ENCODE peak calls at places on chromosome X, in eight cellular contexts. I is Calu3, H is cardiac fibroblast, D is progenitor cell of endocrine pancreas, A is osteocyte, S is brain microvascular endothelial cell, M is foreskin fibroblast, G is MCF 10A. B is an unnamed sample.

GRCh38 chrX:14718403-14718802 is 154.5 kb downstream of the FANCB start:
- DNase-seq in I (no peak), H (no peak), D (no peak), A (no peak), S (peak), M (peak), G (no peak), B (no peak)

GRCh38 chrX:5936438-5936837 is 292.2 kb downstream of the NLGN4X start:
- DNase-seq in I (no peak), H (peak), D (no peak), A (no peak), S (no peak), M (peak), G (no peak), B (no peak)

GRCh38 chrX:102863735-102864134 is 73.3 kb upstream of the RAB40AL start:
- DNase-seq in I (peak), H (peak), D (peak), A (peak), S (peak), M (peak), G (peak), B (peak)

GRCh38 chrX:149521438-149521837 is 16.3 kb upstream of the IDS start:
- DNase-seq in I (no peak), H (no peak), D (no peak), A (no peak), S (no peak), M (no peak), G (no peak), B (no peak)

GRCh38 chrX:143378851-143379250 is 138.4 kb downstream of the SPANXN3 start:
- DNase-seq in I (no peak), H (peak), D (no peak), A (no peak), S (no peak), M (no peak), G (peak), B (no peak)

GRCh38 chrX:55210931-55211677 is 9.0 kb upstream of the PAGE5 start:
- DNase-seq in I (peak), H (no peak), D (no peak), A (no peak), S (no peak), M (no peak), G (no peak), B (no peak)

GRCh38 chrX:130714135-130714534 is 188.9 kb downstream of the ENOX2 start:
- DNase-seq in I (no peak), H (no peak), D (no peak), A (no peak), S (no peak), M (no peak), G (no peak), B (no peak)

GRCh38 chrX:106952988-106953387 is 32.8 kb downstream of the CLDN2 start:
- DNase-seq in I (no peak), H (peak), D (no peak), A (no peak), S (no peak), M (peak), G (peak), B (no peak)

GRCh38 chrX:134537179-134537945 is 77.4 kb downstream of the HPRT1 start:
- DNase-seq in I (no peak), H (peak), D (no peak), A (no peak), S (peak), M (peak), G (peak), B (no peak)

GRCh38 chrX:47595701-47596655 is 13.7 kb downstream of the TIMP1 start:
- DNase-seq in I (no peak), H (peak), D (no peak), A (peak), S (peak), M (peak), G (peak), B (no peak)

GRCh38 chrX:10239611-10240064 is 82.9 kb downstream of the CLCN4 start:
- DNase-seq in I (peak), H (peak), D (no peak), A (no peak), S (peak), M (peak), G (peak), B (no peak)

GRCh38 chrX:8484360-8484759 is 19.7 kb downstream of the VCX3B start:
- DNase-seq in I (no peak), H (no peak), D (no peak), A (no peak), S (no peak), M (no peak), G (no peak), B (no peak)

GRCh38 chrX:134459683-134460004 is 321 bp upstream of the HPRT1 start:
- DNase-seq in I (no peak), H (no peak), D (no peak), A (no peak), S (peak), M (no peak), G (peak), B (no peak)

GRCh38 chrX:70508296-70508911 is 63.8 kb downstream of the DLG3 start:
- DNase-seq in I (peak), H (peak), D (no peak), A (no peak), S (peak), M (peak), G (no peak), B (no peak)

GRCh38 chrX:80808160-80808735 is 1.4 kb downstream of the BRWD3 start:
- DNase-seq in I (peak), H (peak), D (peak), A (no peak), S (peak), M (peak), G (peak), B (peak)

GRCh38 chrX:115437841-115438240 is 123.1 kb upstream of the PLS3 start:
- DNase-seq in I (no peak), H (peak), D (no peak), A (no peak), S (no peak), M (no peak), G (no peak), B (no peak)

GRCh38 chrX:107826286-107827136 is 845 bp downstream of the MID2 start:
- DNase-seq in I (peak), H (peak), D (peak), A (peak), S (peak), M (peak), G (peak), B (peak)

GRCh38 chrX:112830540-112830939 is 10.1 kb downstream of the AMOT start:
- DNase-seq in I (no peak), H (no peak), D (no peak), A (no peak), S (no peak), M (no peak), G (peak), B (no peak)

GRCh38 chrX:102723456-102723855 is 2.9 kb downstream of the GPRASP3 start:
- DNase-seq in I (no peak), H (no peak), D (no peak), A (no peak), S (no peak), M (no peak), G (no peak), B (no peak)

GRCh38 chrX:107716816-107717700 is 58.5 kb downstream of the TSC22D3 start:
- DNase-seq in I (peak), H (peak), D (peak), A (peak), S (peak), M (peak), G (peak), B (peak)

GRCh38 chrX:14125451-14125850 is 95.8 kb upstream of the GEMIN8 start:
- DNase-seq in I (no peak), H (no peak), D (no peak), A (no peak), S (no peak), M (no peak), G (no peak), B (no peak)

GRCh38 chrX:13864264-13864663 is 47.4 kb upstream of the GPM6B start:
- DNase-seq in I (no peak), H (peak), D (no peak), A (no peak), S (peak), M (peak), G (no peak), B (no peak)

GRCh38 chrX:17291141-17291900 is 83.7 kb upstream of the NHS start:
- DNase-seq in I (no peak), H (no peak), D (no peak), A (no peak), S (no peak), M (no peak), G (no peak), B (no peak)

GRCh38 chrX:19791562-19791961 is 95.8 kb downstream of the SH3KBP1 start:
- DNase-seq in I (no peak), H (peak), D (no peak), A (no peak), S (peak), M (peak), G (peak), B (no peak)

GRCh38 chrX:1903380-1903935 is 288.6 kb downstream of the ASMT start:
- DNase-seq in I (no peak), H (peak), D (no peak), A (no peak), S (peak), M (no peak), G (peak), B (no peak)

GRCh38 chrX:109519001-109519400 is 17.6 kb upstream of the NXT2 start:
- DNase-seq in I (no peak), H (no peak), D (no peak), A (no peak), S (no peak), M (no peak), G (no peak), B (no peak)

GRCh38 chrX:21374163-21374993 is at the start of gene CNKSR2:
- DNase-seq in I (no peak), H (peak), D (peak), A (no peak), S (peak), M (peak), G (no peak), B (peak)

GRCh38 chrX:9899640-9900075 is 67.5 kb upstream of the CLDN34 start:
- DNase-seq in I (no peak), H (peak), D (no peak), A (no peak), S (peak), M (peak), G (no peak), B (no peak)

GRCh38 chrX:100447563-100448397 is 37.7 kb upstream of the PCDH19 start:
- DNase-seq in I (peak), H (peak), D (peak), A (no peak), S (peak), M (peak), G (peak), B (no peak)

GRCh38 chrX:55056820-55057690 is 17.8 kb upstream of the PAGE2B start:
- DNase-seq in I (no peak), H (peak), D (no peak), A (no peak), S (peak), M (peak), G (no peak), B (no peak)

GRCh38 chrX:40945366-40945713 is 139.9 kb upstream of the USP9X start:
- DNase-seq in I (peak), H (peak), D (no peak), A (no peak), S (peak), M (peak), G (peak), B (no peak)

GRCh38 chrX:152072236-152072635 is 66.1 kb downstream of the MAGEA10 start:
- DNase-seq in I (peak), H (peak), D (no peak), A (no peak), S (peak), M (peak), G (peak), B (no peak)

GRCh38 chrX:50680990-50681389 is 133.0 kb downstream of the SHROOM4 start:
- DNase-seq in I (peak), H (peak), D (no peak), A (no peak), S (no peak), M (no peak), G (peak), B (no peak)

GRCh38 chrX:147119088-147119487 is 304.5 kb upstream of the CXorf51A start:
- DNase-seq in I (no peak), H (no peak), D (no peak), A (no peak), S (no peak), M (no peak), G (no peak), B (no peak)

GRCh38 chrX:49257074-49257790 is 7.3 kb downstream of the FOXP3 start:
- DNase-seq in I (no peak), H (no peak), D (no peak), A (no peak), S (no peak), M (no peak), G (no peak), B (no peak)

GRCh38 chrX:123990602-123991001 is 29.1 kb downstream of the STAG2 start:
- DNase-seq in I (no peak), H (no peak), D (no peak), A (no peak), S (peak), M (no peak), G (no peak), B (no peak)

GRCh38 chrX:41616935-41617334 is 71.8 kb upstream of the GPR34 start:
- DNase-seq in I (no peak), H (no peak), D (no peak), A (no peak), S (no peak), M (no peak), G (no peak), B (no peak)

GRCh38 chrX:18996536-18996935 is 12.6 kb upstream of the PHKA2 start:
- DNase-seq in I (no peak), H (no peak), D (no peak), A (peak), S (no peak), M (no peak), G (no peak), B (no peak)

GRCh38 chrX:104195489-104196084 is 29.3 kb downstream of the FAM199X start:
- DNase-seq in I (peak), H (peak), D (no peak), A (no peak), S (peak), M (peak), G (peak), B (no peak)

GRCh38 chrX:138487866-138488265 is 223.7 kb downstream of the FGF13 start:
- DNase-seq in I (no peak), H (no peak), D (no peak), A (no peak), S (no peak), M (no peak), G (no peak), B (no peak)

GRCh38 chrX:116961872-116962582 is 499.3 kb upstream of the CT83 start:
- DNase-seq in I (no peak), H (no peak), D (no peak), A (no peak), S (no peak), M (peak), G (peak), B (no peak)
- TF ChIP-seq CTCF in I (no peak), H (no peak), D (peak), A (no peak), S (no peak), M (no peak), G (peak), B (no peak)

GRCh38 chrX:153794018-153794896 is at the start of the genes IDH3G and SSR4:
- DNase-seq in I (peak), H (peak), D (peak), A (peak), S (peak), M (peak), G (peak), B (peak)
- TF ChIP-seq CTCF in I (no peak), H (no peak), D (peak), A (peak), S (no peak), M (no peak), G (no peak), B (no peak)

GRCh38 chrX:53166103-53166502 is 58.9 kb downstream of the KDM5C start:
- DNase-seq in I (no peak), H (no peak), D (no peak), A (no peak), S (no peak), M (no peak), G (no peak), B (no peak)

GRCh38 chrX:53171356-53171755 is 53.7 kb downstream of the KDM5C start:
- DNase-seq in I (no peak), H (no peak), D (no peak), A (no peak), S (no peak), M (no peak), G (peak), B (no peak)
- TF ChIP-seq CTCF in I (no peak), H (no peak), D (no peak), A (no peak), S (peak), M (no peak), G (no peak), B (no peak)

GRCh38 chrX:72604705-72605104 is 32.1 kb upstream of the HDAC8 start:
- DNase-seq in I (no peak), H (no peak), D (no peak), A (no peak), S (no peak), M (no peak), G (no peak), B (no peak)

GRCh38 chrX:72604112-72604511 is 31.5 kb upstream of the HDAC8 start:
- DNase-seq in I (no peak), H (no peak), D (no peak), A (no peak), S (no peak), M (no peak), G (no peak), B (no peak)

GRCh38 chrX:72609313-72609712 is 36.7 kb upstream of the HDAC8 start:
- DNase-seq in I (peak), H (peak), D (no peak), A (no peak), S (no peak), M (peak), G (peak), B (no peak)
- TF ChIP-seq CTCF in I (peak), H (peak), D (peak), A (peak), S (peak), M (peak), G (peak), B (no peak)

DNA sequence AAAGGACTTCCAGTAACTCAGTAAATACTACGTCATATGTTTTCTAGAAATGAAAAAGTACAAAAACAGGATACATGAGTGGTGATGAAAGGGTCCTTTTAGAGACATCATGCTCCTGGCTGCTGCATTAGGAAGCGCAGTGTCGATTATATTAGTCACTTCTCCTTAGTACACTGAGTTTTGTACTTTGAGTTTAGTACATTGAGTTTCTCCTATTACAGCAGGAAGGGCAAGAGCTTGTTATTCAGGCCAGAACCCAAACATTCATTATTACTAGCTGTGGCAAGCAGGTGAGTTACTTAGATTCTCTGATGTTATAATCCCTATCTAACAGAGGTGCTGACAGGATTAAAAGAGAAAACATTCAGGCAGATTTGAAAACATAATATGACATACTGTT is 21.3 kb downstream of the RPGR start:
- DNase-seq in I (no peak), H (peak), D (no peak), A (no peak), S (no peak), M (peak), G (peak), B (no peak)
- TF ChIP-seq CTCF in I (no peak), H (peak), D (no peak), A (no peak), S (no peak), M (no peak), G (no peak), B (no peak)

DNA sequence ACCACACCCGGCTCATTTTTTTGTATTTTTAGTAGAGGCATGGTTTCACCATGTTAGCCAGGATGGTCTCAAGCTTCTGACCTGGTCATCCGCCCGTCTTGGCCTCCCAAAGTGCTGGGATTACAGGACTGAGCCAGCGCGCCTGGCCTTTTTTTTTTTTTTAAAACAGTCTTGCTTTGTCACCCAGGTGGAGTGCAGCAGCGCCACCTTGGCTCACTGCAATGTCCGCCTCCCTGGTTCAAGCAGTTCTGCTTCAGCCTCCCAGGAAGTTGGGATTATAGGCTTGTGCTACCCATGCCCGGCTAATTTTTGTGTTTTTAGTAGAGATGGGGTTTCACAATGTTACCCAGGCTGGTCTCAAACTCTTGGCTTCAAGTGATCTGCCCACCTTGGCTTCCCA is 28.9 kb downstream of the ZFX start:
- DNase-seq in I (no peak), H (no peak), D (no peak), A (no peak), S (no peak), M (no peak), G (no peak), B (no peak)
- TF ChIP-seq CTCF in I (no peak), H (no peak), D (no peak), A (no peak), S (no peak), M (no peak), G (no peak), B (no peak)

DNA sequence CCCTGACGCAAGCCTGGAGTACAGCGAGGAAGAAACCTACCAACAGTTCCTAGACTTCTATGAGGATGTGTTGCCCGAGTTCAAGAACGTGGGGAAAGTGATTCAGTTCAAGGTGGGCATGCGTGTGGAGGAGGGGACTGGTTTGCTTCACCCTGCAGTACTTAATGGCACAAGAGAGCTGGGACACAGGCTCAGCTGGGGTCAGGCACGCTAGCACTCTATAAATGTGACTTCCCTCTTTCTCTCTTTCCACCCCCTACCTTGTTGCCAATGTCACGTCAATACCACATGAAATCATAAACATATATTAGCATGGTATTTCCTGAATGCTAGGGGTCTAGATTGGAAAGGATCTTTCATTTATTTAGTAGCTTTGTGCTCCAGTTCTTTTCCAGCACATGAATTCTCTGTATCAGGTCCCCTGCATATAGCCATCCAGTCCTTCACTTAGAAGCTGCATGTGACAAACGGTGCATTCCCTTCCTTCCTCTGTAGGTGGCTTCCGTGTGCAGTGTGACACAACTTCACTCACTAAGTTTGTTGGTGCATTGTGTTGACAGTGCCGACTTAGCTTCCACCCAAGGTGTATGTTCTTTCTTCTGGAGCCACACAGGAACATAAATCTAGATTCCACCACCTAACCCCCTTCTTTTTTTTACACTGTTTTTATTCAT is 25.6 kb downstream of the ZRSR2 start:
- DNase-seq in I (peak), H (peak), D (no peak), A (no peak), S (no peak), M (peak), G (peak), B (no peak)
- TF ChIP-seq CTCF in I (peak), H (peak), D (peak), A (peak), S (peak), M (peak), G (no peak), B (no peak)

B was measured in activated B cell treated with CpG ODN at 0.5 μM for 24 hours.